ENCODE peak calls at places on chromosomes 16 and 17, in four cellular contexts. W is K562, R is GM12878, C is HepG2. D is an unnamed sample.

GRCh38 chr16:70720431-70721201 is 34.8 kb upstream of the MTSS2 start:
- DNase-seq in W (no peak), R (no peak), C (no peak), D (no peak)

GRCh38 chr17:78506454-78507309 is 70.5 kb downstream of the DNAH17 start:
- DNase-seq in W (no peak), R (no peak), C (no peak), D (no peak)

GRCh38 chr16:81582655-81583441 is 138.2 kb downstream of the CMIP start:
- DNase-seq in W (no peak), R (no peak), C (peak; percentile 79), D (no peak)

GRCh38 chr16:2150418-2151187 is 2.2 kb downstream of the RAB26 start:
- DNase-seq in W (peak; percentile 49), R (no peak), C (peak; percentile 68), D (peak; percentile 80)

GRCh38 chr17:61463068-61463980 is 11.1 kb downstream of the TBX4 start:
- DNase-seq in W (peak; percentile 29), R (no peak), C (no peak), D (peak; percentile 67)

GRCh38 chr17:15947976-15948752 is 3.2 kb downstream of the ADORA2B start:
- DNase-seq in W (no peak), R (no peak), C (no peak), D (no peak)

GRCh38 chr17:343211-343610 is 9.4 kb downstream of the RPH3AL start:
- DNase-seq in W (no peak), R (no peak), C (no peak), D (no peak)

GRCh38 chr16:85536073-85536410 is 77.1 kb upstream of the GSE1 start:
- DNase-seq in W (no peak), R (no peak), C (no peak), D (no peak)

GRCh38 chr17:81189670-81190530 is 23.9 kb upstream of the AATK start:
- DNase-seq in W (peak; percentile 41), R (no peak), C (peak; percentile 29), D (peak; percentile 49)

GRCh38 chr17:31494259-31495048 is 103.0 kb downstream of the RAB11FIP4 start:
- DNase-seq in W (no peak), R (peak; percentile 83), C (no peak), D (no peak)

GRCh38 chr17:19508327-19508867 is 25.3 kb upstream of the SLC47A1 start:
- DNase-seq in W (peak; percentile 27), R (no peak), C (no peak), D (peak; percentile 32)

GRCh38 chr16:66588981-66589713 is 9.9 kb downstream of the CMTM2 start:
- DNase-seq in W (peak; percentile 82), R (no peak), C (peak; percentile 55), D (peak; percentile 92)

GRCh38 chr17:7393613-7394451 is 493 bp downstream of the PLSCR3 start:
- DNase-seq in W (peak; percentile 36), R (no peak), C (no peak), D (peak; percentile 88)

GRCh38 chr17:54257440-54257839 is 434.7 kb downstream of the KIF2B start:
- DNase-seq in W (no peak), R (no peak), C (no peak), D (no peak)

GRCh38 chr17:59451706-59452105 is 113.7 kb upstream of the DHX40 start:
- DNase-seq in W (no peak), R (no peak), C (no peak), D (peak; percentile 50)

GRCh38 chr17:68587026-68587425 is 14.1 kb downstream of the FAM20A start:
- DNase-seq in W (no peak), R (no peak), C (no peak), D (no peak)

GRCh38 chr16:13104772-13105171 is 203.4 kb downstream of the SHISA9 start:
- DNase-seq in W (no peak), R (no peak), C (no peak), D (no peak)

GRCh38 chr16:69532761-69533459 is 32.9 kb upstream of the NFAT5 start:
- DNase-seq in W (no peak), R (no peak), C (no peak), D (peak; percentile 27)

GRCh38 chr17:77282524-77283515 is 142.1 kb downstream of the SEC14L1 start:
- DNase-seq in W (no peak), R (peak; percentile 31), C (peak; percentile 65), D (no peak)

GRCh38 chr17:19386276-19386863 is 620 bp downstream of the MFAP4 start:
- DNase-seq in W (no peak), R (no peak), C (no peak), D (peak; percentile 28)

GRCh38 chr16:81604960-81605383 is 160.4 kb downstream of the CMIP start:
- DNase-seq in W (no peak), R (no peak), C (no peak), D (no peak)

GRCh38 chr17:60610481-60610880 is 10.5 kb downstream of the PPM1D start:
- DNase-seq in W (no peak), R (no peak), C (no peak), D (no peak)

GRCh38 chr16:54062361-54063346 is 223.9 kb downstream of the IRX3 start:
- DNase-seq in W (no peak), R (no peak), C (no peak), D (peak; percentile 83)

GRCh38 chr17:74356640-74357465 is 4.8 kb downstream of the BTBD17 start:
- DNase-seq in W (no peak), R (no peak), C (no peak), D (peak; percentile 78)

GRCh38 chr17:38342886-38343607 is 709 bp downstream of the GPR179 start:
- DNase-seq in W (no peak), R (no peak), C (no peak), D (no peak)

GRCh38 chr17:7294614-7295153 is at the start of gene YBX2:
- DNase-seq in W (peak; percentile 35), R (no peak), C (no peak), D (peak; percentile 98)

GRCh38 chr17:31515226-31515759 is 123.8 kb downstream of the RAB11FIP4 start:
- DNase-seq in W (no peak), R (no peak), C (no peak), D (no peak)

DNA sequence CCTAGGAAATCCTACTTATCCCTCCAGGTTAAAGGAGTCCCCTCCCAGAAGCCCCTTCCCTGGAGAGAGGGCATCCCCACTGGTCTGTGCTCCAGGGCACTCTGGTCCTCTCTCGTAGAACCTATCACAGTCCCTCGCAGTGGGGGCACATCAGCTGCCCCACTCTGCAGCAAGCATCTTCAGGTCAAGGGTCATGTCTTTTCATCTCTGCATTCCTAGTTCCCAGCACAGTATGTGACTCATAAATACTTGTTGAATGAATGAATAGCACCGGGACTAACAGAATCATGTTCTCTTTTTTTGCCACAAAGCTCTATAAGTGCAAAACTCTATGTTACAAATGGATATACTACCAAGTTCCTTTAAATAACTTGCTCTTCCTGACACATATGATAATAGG is 36.0 kb downstream of the RNF157 start:
- DNase-seq in W (no peak), R (no peak), C (peak; percentile 43), D (no peak)
- TF ChIP-seq JUNB in W (no peak), R (no peak), C (no peak), D (no peak)

DNA sequence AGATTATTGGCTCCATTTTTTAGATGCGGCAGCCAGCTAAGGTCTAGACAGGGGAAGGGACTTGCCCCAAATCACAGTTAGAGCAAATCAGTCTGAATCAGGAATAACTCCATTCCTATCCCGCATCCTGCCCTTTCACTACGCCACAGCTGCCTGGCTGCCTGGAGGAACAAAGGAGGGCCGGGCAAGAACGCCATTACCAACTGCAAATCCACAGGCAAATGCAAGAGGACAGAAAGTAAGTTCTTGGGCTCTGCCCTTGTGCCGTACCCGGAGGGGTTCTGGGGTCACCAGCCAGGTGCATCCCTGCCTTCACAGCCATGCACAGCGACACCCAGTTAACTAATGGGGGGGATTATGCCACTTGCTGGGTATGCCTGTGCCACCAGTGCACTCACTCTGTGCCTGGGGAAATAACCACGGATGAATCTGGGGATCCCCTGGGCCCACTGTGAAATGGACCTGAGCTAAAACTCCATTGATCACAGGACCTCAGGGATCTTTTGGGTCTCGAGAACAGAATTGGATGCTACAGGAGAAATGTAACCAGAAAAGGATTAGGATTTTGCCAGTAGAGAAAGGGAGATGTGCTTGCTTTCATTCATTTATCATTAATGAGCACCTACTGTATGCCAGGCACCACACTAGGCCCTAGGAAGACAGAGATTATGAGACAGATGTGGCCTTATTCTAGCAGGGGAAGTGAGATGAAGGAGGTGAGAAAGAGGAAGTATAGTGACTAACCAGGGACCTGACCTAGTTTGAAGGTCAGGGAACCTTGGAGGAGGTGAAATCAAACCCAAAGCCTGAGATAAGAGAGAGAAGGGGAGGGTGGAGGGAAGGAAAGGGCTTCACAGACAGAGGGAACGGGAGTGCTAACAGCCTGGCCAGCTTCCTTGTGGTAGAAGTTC is 17.7 kb downstream of the BCL7C start:
- DNase-seq in W (peak; percentile 70), R (peak; percentile 67), C (no peak), D (peak; percentile 33)
- H2AFZ ChIP-seq in W (peak overlapping the region; percentile 92), R (no peak overlapping the region), C (no peak overlapping the region), D (peak overlapping the region; percentile 87)

GRCh38 chr16:67986949-67987348 is 6.7 kb upstream of the DPEP3 start:
- DNase-seq in W (no peak), R (no peak), C (no peak), D (no peak)
- TF ChIP-seq REST in W (no peak), R (no peak), C (no peak), D (no peak)

DNA sequence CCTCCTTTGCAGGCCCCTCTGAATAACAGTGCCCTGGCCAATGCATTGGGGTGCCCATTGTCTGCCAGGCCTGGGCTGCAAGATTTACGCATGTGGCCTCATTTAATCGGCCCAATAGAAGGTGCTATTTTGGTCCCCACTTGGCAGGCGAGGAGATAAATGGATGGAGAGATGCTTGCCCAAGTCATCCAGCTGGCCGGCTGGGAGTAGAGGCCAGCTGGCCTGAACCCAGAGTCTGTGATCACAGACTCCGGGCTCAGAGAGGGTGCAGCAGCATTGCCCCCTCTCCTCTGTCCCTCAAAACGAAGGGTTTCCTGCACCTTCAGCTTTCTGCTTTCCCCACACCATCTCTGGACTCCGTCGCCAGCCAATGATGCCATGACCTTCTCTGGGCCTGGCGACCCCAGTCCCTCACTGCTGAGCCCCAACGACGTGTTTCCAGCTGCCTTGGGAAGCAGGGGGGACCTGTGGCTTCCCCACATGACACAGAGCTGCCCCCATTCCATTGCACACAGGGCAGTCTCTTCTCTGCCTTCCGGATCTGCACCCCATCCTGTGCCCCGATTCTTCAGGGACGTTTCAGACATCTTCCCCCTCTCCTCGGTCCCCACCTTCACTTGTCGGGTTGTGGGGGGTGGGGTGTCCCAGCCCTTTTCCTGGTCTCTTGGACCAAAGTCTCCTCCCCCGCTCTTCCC is 3.5 kb upstream of the ADGRG1 start:
- DNase-seq in W (no peak), R (no peak), C (no peak), D (no peak)
- TF ChIP-seq JUNB in W (no peak), R (no peak), C (no peak), D (no peak)